ENCODE peak calls at places on chromosomes 5 and 9, in six cellular contexts. O is progenitor cell of endocrine pancreas, E is suprapubic skin, A is astrocyte of the spinal cord, W is tibial artery, P is fibroblast of the aortic adventitia. B is an unnamed sample.

GRCh38 chr5:9034671-9035070 is 511.2 kb downstream of the SEMA5A start:
- DNase-seq in O (no peak), E (no peak), A (peak), W (no peak), P (peak), B (no peak)

GRCh38 chr5:175853573-175854230 is 17.7 kb upstream of the CPLX2 start:
- DNase-seq in O (no peak), E (no peak), A (no peak), W (peak), P (no peak), B (no peak)

GRCh38 chr9:37963936-37964739 is 60.2 kb upstream of the SLC25A51 start:
- DNase-seq in O (peak), E (peak), A (peak), W (peak), P (peak), B (no peak)

GRCh38 chr5:93583799-93584530 is 943 bp downstream of the NR2F1 start:
- DNase-seq in O (peak), E (no peak), A (no peak), W (no peak), P (peak), B (peak)

GRCh38 chr5:1961952-1962595 is 79.3 kb upstream of the IRX4 start:
- DNase-seq in O (no peak), E (no peak), A (no peak), W (no peak), P (no peak), B (no peak)

GRCh38 chr5:56326116-56326515 is 93.0 kb upstream of the ANKRD55 start:
- DNase-seq in O (no peak), E (no peak), A (no peak), W (no peak), P (no peak), B (no peak)

GRCh38 chr9:72960446-72960845 is 7.6 kb upstream of the ALDH1A1 start:
- DNase-seq in O (no peak), E (no peak), A (no peak), W (no peak), P (no peak), B (no peak)

GRCh38 chr9:69615880-69616279 is 56.3 kb downstream of the APBA1 start:
- DNase-seq in O (no peak), E (no peak), A (no peak), W (no peak), P (no peak), B (no peak)

GRCh38 chr9:112755059-112755458 is 4.5 kb downstream of the SNX30 start:
- DNase-seq in O (no peak), E (no peak), A (no peak), W (no peak), P (peak), B (no peak)

GRCh38 chr5:90020575-90021535 is 388.7 kb downstream of the CETN3 start:
- DNase-seq in O (no peak), E (no peak), A (peak), W (no peak), P (peak), B (peak)

GRCh38 chr5:14296533-14297331 is 153.6 kb downstream of the TRIO start:
- DNase-seq in O (no peak), E (no peak), A (peak), W (no peak), P (peak), B (no peak)

DNA sequence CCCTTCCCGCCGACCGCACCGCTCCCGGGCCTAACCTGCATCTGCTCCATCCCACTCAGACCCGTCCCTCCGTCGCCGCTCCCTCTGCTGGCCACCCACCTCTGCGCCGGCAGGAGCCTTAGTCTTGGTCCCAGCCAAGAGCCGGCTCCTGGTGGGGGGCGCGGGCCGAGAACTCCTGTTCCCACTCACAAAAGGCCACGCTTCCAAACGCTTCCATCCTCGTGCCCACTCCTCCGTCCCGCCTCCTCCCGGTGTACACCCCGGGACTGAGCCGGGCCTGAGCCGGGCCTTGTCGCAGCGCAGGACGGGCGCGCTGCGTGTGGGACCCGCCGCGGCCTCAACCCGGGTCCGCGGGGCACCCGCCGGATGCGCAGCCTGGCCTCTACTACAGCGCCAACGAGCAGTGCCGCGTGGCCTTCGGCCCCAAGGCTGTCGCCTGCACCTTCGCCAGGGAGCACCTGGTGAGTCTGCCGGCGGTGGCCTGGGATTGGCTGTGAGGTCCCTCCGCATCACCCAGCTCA is 7.5 kb downstream of the ADAMTS13 start:
- DNase-seq in O (peak), E (no peak), A (no peak), W (no peak), P (no peak), B (peak)
- TF ChIP-seq CTCF in O (peak), E (no peak), A (peak), W (no peak), P (peak), B (peak)

GRCh38 chr9:127806871-127807270 is 4.2 kb downstream of the FPGS start:
- DNase-seq in O (no peak), E (no peak), A (no peak), W (no peak), P (no peak), B (no peak)

GRCh38 chr9:127802576-127803443 is at the start of gene FPGS:
- DNase-seq in O (peak), E (peak), A (peak), W (peak), P (peak), B (peak)

GRCh38 chr9:127808347-127809001 is 5.8 kb downstream of the FPGS start:
- DNase-seq in O (no peak), E (peak), A (no peak), W (no peak), P (no peak), B (no peak)

GRCh38 chr9:127803507-127804352 is 1.0 kb downstream of the FPGS start:
- DNase-seq in O (no peak), E (no peak), A (peak), W (peak), P (peak), B (peak)

GRCh38 chr9:127805620-127806019 is 2.9 kb downstream of the FPGS start:
- DNase-seq in O (no peak), E (no peak), A (no peak), W (no peak), P (no peak), B (no peak)
- TF ChIP-seq CTCF in O (peak), E (no peak), A (peak), W (no peak), P (peak), B (no peak)

GRCh38 chr5:59923465-59923864 is 29.9 kb upstream of the PDE4D start:
- DNase-seq in O (no peak), E (no peak), A (no peak), W (no peak), P (peak), B (no peak)
- TF ChIP-seq CTCF in O (no peak), E (no peak), A (no peak), W (no peak), P (no peak), B (no peak)

DNA sequence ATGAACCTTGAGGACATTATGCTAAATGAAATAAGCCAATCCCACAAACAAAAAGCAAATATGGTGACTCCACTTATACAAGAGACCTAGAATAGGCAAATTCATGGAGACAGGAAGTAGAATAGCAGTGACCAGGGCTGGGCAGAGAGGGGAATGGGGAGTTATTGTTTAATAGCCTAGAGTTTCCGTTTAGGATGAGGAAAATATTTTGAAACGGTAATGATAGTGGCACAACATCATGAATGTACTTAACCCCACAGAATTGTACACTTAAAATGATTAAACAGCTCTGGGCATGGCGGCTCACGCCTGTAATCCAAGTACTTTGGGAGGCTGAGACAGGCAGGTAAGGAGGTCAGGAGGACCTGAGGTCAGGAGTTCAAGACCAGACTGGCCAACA is 65.8 kb downstream of the NSUN2 start:
- DNase-seq in O (no peak), E (no peak), A (no peak), W (no peak), P (no peak), B (no peak)
- TF ChIP-seq CTCF in O (no peak), E (no peak), A (no peak), W (no peak), P (no peak), B (no peak)

GRCh38 chr5:157266286-157267007 is 524 bp downstream of the CYFIP2 start:
- DNase-seq in O (peak), E (no peak), A (no peak), W (no peak), P (no peak), B (peak)
- TF ChIP-seq CTCF in O (peak), E (no peak), A (no peak), W (no peak), P (no peak), B (no peak)

DNA sequence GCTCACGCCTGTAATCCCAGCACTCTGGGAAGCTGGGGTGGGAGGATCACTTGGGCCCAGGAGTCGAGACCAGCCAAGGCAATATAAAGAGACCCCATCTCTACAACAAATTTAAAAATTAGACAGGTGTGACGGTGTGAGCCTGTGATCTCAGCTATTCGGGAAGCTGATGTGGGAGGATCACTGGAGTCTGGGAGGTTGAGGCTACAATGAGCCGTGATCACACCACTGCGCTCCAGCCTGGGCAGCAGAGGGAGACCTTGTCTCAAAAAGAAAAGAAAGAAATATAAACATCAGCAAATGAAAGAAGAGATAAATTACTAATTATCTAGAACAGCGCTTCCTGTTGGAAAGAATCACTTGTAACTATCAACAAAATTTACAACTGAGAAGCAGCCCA is 105.0 kb downstream of the MAPKAP1 start:
- DNase-seq in O (no peak), E (no peak), A (no peak), W (no peak), P (no peak), B (no peak)
- TF ChIP-seq CTCF in O (no peak), E (no peak), A (peak), W (no peak), P (no peak), B (no peak)

GRCh38 chr5:4699592-4699991 is 440.5 kb upstream of the ADAMTS16 start:
- DNase-seq in O (no peak), E (no peak), A (no peak), W (no peak), P (no peak), B (no peak)

GRCh38 chr5:4698596-4698995 is 441.5 kb upstream of the ADAMTS16 start:
- DNase-seq in O (no peak), E (no peak), A (no peak), W (no peak), P (no peak), B (no peak)

GRCh38 chr5:4700886-4701285 is 439.2 kb upstream of the ADAMTS16 start:
- DNase-seq in O (no peak), E (no peak), A (no peak), W (no peak), P (no peak), B (no peak)

GRCh38 chr5:4700082-4700481 is 440.0 kb upstream of the ADAMTS16 start:
- DNase-seq in O (peak), E (peak), A (peak), W (peak), P (peak), B (no peak)
- TF ChIP-seq CTCF in O (peak), E (peak), A (peak), W (no peak), P (peak), B (no peak)

DNA sequence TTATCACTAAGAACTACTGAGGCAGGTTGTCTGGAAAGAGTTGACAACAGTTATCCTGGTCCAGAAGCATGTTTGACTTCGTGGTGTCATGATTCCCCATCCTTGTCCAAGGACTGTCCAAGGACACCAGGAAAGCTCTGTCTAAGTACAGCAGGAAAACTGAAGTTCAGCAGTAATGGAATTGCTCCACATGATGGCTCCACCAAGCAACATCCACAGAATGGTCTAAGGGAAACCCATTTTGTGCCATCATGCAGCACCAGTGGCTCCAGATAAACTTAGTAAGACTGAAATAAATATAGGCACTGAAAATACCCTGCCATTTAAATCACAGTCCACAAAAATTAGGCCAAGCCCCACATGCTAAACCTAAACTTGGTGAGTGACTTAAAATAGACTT is 192.8 kb downstream of the CDH18 start:
- DNase-seq in O (no peak), E (no peak), A (peak), W (no peak), P (peak), B (no peak)
- TF ChIP-seq CTCF in O (peak), E (no peak), A (peak), W (no peak), P (peak), B (no peak)

DNA sequence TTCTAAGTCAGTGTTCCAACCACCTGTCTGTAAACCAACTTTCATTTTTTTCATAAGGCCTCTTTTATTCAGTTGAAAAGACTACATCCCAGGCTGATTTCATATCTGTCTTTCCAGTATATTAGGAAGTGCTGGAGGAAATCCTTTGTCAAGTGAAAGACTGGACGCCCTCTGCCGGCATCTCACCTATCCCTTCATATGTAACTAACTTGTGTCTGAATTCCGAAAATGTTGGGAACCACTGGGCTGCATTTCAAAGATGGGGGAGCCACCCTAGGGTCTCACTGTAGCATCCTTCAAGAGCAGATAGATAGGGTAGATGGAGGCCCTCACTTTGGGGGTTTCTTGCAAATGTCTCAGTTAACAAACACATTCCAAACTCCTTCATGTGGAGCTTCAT is 569.8 kb downstream of the CTNND2 start:
- DNase-seq in O (no peak), E (no peak), A (no peak), W (no peak), P (no peak), B (no peak)
- TF ChIP-seq CTCF in O (no peak), E (no peak), A (no peak), W (no peak), P (no peak), B (no peak)

B was measured in GM13976.